ENCODE peak calls at places on chromosomes 1 and 21, in five cellular contexts. Y is Peyer's patch, L is upper lobe of left lung, T is psoas muscle, J is A549. S is an unnamed sample.

GRCh38 chr1:244159646-244160045 is 108.6 kb downstream of the ZBTB18 start:
- DNase-seq in T (no peak), J (no peak), L (no peak), Y (no peak), S (no peak)

GRCh38 chr1:4021153-4021894 is 121.3 kb upstream of the C1orf174 start:
- DNase-seq in L (no peak), T (no peak), Y (no peak), J (no peak), S (no peak)

GRCh38 chr1:211737115-211738035 is 62.0 kb upstream of the NEK2 start:
- DNase-seq in Y (no peak), J (no peak), T (no peak), L (no peak), S (no peak)

GRCh38 chr1:59601032-59601431 is 213.7 kb upstream of the HOOK1 start:
- DNase-seq in L (no peak), T (peak), J (no peak), Y (no peak), S (no peak)

GRCh38 chr1:33823830-33824229 is 40.0 kb upstream of the HMGB4 start:
- DNase-seq in Y (no peak), J (no peak), L (no peak), T (no peak), S (no peak)

GRCh38 chr1:58883037-58883887 is 99.4 kb upstream of the JUN start:
- DNase-seq in Y (peak), J (peak), L (peak), T (peak), S (peak)

GRCh38 chr21:44617071-44617501 is 5.2 kb downstream of the KRTAP10-8 start:
- DNase-seq in L (no peak), J (no peak), Y (no peak), T (no peak), S (peak)

GRCh38 chr1:64517640-64518039 is 47.7 kb downstream of the CACHD1 start:
- DNase-seq in Y (no peak), T (no peak), J (no peak), L (no peak), S (no peak)

GRCh38 chr1:39671793-39672550 is at the start of gene NT5C1A:
- DNase-seq in J (no peak), Y (no peak), T (peak), L (no peak), S (peak)

GRCh38 chr1:56663846-56664245 is 18.7 kb downstream of the PRKAA2 start:
- DNase-seq in J (no peak), L (no peak), T (no peak), Y (no peak), S (no peak)

DNA sequence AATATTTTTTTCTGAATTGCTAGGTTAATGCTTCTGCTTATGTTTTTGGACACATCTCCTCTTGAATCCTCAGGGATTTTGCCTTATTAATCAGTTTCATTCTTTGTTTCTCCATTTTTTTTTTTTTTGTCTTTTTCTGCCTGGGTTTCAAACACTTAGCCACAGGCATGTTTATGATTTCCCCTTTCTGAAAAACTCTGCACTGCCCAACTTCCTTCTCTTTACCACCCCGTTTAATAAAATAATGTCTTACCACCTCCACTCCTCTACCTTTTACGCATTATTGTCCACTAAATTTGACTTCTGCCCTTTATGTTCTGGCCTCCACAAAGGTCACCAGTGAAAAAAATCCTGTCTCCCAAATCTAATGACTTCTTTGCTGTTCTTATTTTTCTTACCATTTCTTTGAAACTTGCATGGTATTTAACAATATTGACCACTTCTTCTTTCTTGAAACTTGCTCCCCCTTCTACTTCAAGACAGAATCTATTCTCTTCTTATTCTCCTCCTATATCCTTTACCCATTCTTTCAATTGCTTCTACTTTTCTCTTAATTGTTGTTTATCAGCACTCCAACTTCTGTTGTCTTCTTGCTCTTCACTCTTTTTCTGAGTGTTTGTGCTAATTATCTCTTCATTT is 150.3 kb downstream of the TNFSF18 start:
- DNase-seq in L (no peak), Y (no peak), T (no peak), J (no peak), S (no peak)
- H3K27ac ChIP-seq in L (no peak), Y (no peak), T (no peak), J (no peak), S (no peak)

DNA sequence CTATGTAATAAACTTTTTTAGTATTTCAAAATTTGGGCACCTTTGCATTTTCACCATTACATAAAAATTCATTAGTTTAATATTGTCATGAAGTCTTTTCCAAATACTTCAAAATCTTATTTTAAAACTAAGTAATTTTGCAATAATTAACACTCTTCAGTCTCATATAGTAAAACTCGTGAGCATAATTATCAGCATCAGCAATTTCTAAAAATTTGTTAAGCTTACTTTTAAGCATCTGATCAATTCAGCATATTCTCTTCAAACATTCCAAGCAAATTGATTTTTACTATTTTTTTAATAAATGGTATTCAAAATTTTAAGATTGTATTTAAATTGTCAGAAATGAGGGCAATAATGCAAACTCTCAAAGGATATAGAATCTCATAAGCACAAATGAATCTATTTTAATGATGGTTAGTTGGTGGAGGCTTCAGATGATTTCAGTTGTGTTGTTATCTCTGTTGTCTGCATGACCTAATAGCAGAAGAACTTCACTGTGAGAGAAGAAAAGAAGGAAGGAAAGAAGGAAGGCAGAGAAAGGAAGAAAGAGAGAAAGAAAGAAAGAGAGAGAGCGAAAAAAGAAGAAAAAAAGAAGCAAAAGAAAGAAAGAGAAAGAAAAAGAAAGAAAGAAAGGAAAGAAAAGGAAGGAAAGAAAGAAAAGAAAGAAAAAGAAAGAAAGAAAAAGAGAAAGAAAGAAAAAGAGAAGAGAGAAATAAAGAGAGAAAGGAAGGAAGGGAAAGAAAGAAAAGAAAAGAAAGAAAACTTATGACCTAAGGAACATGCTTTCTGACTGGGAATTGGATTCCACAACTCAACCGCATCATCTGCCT is 860.5 kb downstream of the NCAM2 start:
- DNase-seq in T (no peak), Y (no peak), J (no peak), L (no peak), S (no peak)
- H3K4me3 ChIP-seq in T (no peak), Y (no peak), J (no peak), L (no peak), S (no peak)

DNA sequence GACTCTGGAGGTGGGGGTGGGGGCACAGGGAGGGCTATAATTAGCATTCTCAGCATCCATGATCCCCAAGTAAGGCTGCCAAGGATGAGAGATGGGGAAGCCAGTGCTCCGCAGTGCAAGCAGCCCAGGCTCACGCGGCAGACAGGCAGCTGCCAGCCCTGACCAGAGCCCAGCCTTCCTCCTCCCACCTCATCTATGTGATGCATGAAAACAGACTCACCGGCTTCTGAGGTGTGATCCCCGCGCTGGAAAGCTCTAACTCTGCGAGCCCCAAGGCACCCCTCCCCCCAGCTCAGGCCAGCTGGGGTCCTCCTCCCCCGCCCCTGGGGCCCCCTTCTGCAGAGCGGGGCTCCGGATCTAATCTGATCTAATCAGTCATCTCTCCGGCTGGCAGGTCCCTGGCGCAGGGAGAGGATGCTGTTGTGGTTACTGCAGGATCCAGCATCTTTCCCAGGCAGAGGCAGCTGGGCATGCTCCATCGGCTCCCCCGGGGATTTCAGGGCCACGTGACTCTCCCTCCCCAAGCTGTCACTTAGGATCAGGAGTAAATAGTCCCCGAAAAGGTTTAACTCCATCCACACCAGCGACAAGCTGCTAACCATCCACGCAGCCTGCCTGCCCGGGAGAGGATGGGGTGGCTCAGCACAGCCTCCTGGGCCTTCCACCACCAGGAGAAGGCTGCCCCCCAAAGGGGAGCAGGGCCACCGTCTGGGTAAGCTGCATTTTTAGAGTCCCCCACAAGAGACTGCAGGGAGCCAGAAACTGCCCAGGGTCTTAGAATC is at the start of gene PLEKHA6:
- DNase-seq in Y (no peak), J (no peak), L (no peak), T (peak), S (no peak)
- TF ChIP-seq CTCF in Y (no peak), J (peak), L (peak), T (no peak), S (peak)

GRCh38 chr1:240109920-240110685 is 18.4 kb downstream of the FMN2 start:
- DNase-seq in Y (no peak), J (peak), T (no peak), L (no peak), S (no peak)

GRCh38 chr1:240111558-240111957 is 19.9 kb downstream of the FMN2 start:
- DNase-seq in J (peak), T (no peak), L (no peak), Y (no peak), S (no peak)

GRCh38 chr1:240107058-240107684 is 15.5 kb downstream of the FMN2 start:
- DNase-seq in Y (no peak), J (no peak), L (no peak), T (no peak), S (no peak)

GRCh38 chr1:240104662-240105061 is 13.0 kb downstream of the FMN2 start:
- DNase-seq in J (no peak), Y (no peak), L (no peak), T (no peak), S (no peak)

DNA sequence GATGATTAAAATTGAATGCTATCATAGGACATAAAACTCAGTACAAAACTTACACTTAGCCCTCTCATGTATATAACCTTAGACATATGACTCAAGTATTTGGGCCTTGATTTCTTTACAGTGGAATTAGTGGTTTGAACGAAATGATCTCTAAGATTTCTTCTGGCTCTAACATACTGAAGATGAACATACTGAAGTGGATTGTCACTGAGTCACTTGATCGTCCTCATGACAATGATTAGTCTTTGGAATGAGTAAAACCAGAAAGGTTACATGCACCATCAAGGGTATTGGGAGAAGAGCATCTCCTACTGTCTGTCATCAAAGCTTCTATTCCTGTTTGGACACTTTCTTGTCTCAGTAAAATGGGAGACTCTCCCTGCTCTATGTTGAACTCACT is 17.4 kb downstream of the FMN2 start:
- DNase-seq in J (no peak), Y (no peak), L (no peak), T (no peak), S (no peak)
- H3K27ac ChIP-seq in J (peak), Y (no peak), L (no peak), T (no peak), S (no peak)

GRCh38 chr1:23551849-23552248 is 7.5 kb downstream of the ID3 start:
- DNase-seq in T (no peak), Y (no peak), J (no peak), L (no peak), S (no peak)

GRCh38 chr1:23546897-23547596 is 12.3 kb downstream of the ID3 start:
- DNase-seq in T (no peak), J (no peak), Y (no peak), L (no peak), S (no peak)

GRCh38 chr1:23544444-23545389 is 13.7 kb upstream of the E2F2 start:
- DNase-seq in L (peak), J (peak), Y (peak), T (peak), S (peak)

GRCh38 chr1:23545851-23546250 is 13.4 kb downstream of the ID3 start:
- DNase-seq in L (no peak), T (no peak), Y (no peak), J (no peak), S (no peak)

GRCh38 chr1:23548704-23549143 is 10.6 kb downstream of the ID3 start:
- DNase-seq in Y (peak), L (no peak), T (peak), J (no peak), S (peak)
- H3K4me3 ChIP-seq in Y (no peak), L (no peak), T (no peak), J (no peak), S (no peak)

GRCh38 chr1:209080170-209080781 is 503.2 kb upstream of the CAMK1G start:
- DNase-seq in J (peak), T (no peak), Y (no peak), L (no peak), S (no peak)

GRCh38 chr1:209074575-209075250 is 508.8 kb upstream of the CAMK1G start:
- DNase-seq in J (no peak), L (no peak), T (no peak), Y (no peak), S (no peak)

GRCh38 chr1:209073879-209074278 is 509.6 kb upstream of the CAMK1G start:
- DNase-seq in T (no peak), J (no peak), Y (no peak), L (no peak), S (no peak)

GRCh38 chr1:209072481-209072880 is 511.0 kb upstream of the CAMK1G start:
- DNase-seq in T (no peak), Y (no peak), J (no peak), L (no peak), S (no peak)

GRCh38 chr1:209076688-209077087 is 506.8 kb upstream of the CAMK1G start:
- DNase-seq in J (peak), T (no peak), L (no peak), Y (no peak), S (no peak)
- TF ChIP-seq CTCF in J (peak), T (no peak), L (no peak), Y (no peak), S (no peak)

GRCh38 chr1:89918127-89918793 is 76.7 kb upstream of the ZNF326 start:
- DNase-seq in Y (no peak), J (no peak), T (no peak), L (no peak), S (no peak)

GRCh38 chr1:89922911-89923310 is 72.0 kb upstream of the ZNF326 start:
- DNase-seq in L (no peak), T (no peak), Y (no peak), J (no peak), S (no peak)

GRCh38 chr1:89919174-89919573 is 75.7 kb upstream of the ZNF326 start:
- DNase-seq in Y (no peak), L (no peak), T (no peak), J (no peak), S (no peak)

GRCh38 chr1:89917353-89917752 is 77.6 kb upstream of the ZNF326 start:
- DNase-seq in T (no peak), Y (no peak), J (no peak), L (no peak), S (no peak)

DNA sequence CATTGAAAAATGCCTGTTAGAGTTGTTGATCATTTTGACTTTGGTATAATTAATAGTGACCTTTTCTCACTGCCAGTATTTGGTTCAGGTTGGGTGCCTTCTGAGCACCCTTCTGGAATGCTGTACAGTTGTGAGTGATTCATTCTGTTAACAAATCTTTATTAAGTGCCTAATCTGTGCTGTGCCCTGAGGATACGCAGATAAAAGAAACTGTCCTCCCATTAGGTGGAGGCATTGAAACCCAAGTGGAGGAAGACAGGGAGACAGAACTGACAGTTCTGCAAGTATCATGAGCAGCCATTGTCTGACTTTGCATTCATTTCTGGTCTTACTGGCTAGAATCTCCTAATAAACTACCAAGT is 76.1 kb upstream of the ZNF326 start:
- DNase-seq in T (no peak), Y (no peak), L (no peak), J (no peak), S (no peak)
- H3K27ac ChIP-seq in T (peak), Y (no peak), L (no peak), J (peak), S (no peak)

GRCh38 chr1:8815582-8816285 is 1.7 kb downstream of the RERE start:
- DNase-seq in J (no peak), L (no peak), T (no peak), Y (no peak), S (no peak)

GRCh38 chr1:8817413-8818324 is at the start of gene RERE:
- DNase-seq in L (peak), T (peak), J (peak), Y (peak), S (peak)

GRCh38 chr1:8814870-8815269 is 2.6 kb downstream of the RERE start:
- DNase-seq in L (no peak), J (no peak), Y (no peak), T (no peak), S (no peak)

GRCh38 chr1:8816831-8817412 is 518 bp downstream of the RERE start:
- DNase-seq in T (peak), L (peak), J (no peak), Y (peak), S (peak)

DNA sequence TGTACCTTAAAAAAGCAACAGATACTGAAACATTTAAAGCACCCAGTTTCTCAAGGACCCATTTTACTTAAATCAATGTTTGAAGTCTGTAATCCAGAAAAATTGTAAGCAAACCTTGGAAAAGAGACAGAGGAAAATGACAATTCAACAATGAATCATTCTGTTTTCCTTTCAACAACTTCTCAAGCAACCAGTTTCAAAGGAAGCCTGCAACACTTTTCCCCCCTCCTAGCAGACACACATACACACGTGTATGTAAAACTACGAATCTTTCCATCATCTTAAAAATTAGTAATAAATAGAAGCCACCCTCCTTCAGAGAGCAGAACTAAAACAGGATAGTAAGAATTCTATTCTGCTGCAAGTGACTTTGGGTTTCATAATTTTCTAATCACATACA is 1.1 kb downstream of the RERE start:
- DNase-seq in L (no peak), T (no peak), J (no peak), Y (no peak), S (no peak)
- H3K4me3 ChIP-seq in L (no peak), T (peak), J (peak), Y (peak), S (peak)

DNA sequence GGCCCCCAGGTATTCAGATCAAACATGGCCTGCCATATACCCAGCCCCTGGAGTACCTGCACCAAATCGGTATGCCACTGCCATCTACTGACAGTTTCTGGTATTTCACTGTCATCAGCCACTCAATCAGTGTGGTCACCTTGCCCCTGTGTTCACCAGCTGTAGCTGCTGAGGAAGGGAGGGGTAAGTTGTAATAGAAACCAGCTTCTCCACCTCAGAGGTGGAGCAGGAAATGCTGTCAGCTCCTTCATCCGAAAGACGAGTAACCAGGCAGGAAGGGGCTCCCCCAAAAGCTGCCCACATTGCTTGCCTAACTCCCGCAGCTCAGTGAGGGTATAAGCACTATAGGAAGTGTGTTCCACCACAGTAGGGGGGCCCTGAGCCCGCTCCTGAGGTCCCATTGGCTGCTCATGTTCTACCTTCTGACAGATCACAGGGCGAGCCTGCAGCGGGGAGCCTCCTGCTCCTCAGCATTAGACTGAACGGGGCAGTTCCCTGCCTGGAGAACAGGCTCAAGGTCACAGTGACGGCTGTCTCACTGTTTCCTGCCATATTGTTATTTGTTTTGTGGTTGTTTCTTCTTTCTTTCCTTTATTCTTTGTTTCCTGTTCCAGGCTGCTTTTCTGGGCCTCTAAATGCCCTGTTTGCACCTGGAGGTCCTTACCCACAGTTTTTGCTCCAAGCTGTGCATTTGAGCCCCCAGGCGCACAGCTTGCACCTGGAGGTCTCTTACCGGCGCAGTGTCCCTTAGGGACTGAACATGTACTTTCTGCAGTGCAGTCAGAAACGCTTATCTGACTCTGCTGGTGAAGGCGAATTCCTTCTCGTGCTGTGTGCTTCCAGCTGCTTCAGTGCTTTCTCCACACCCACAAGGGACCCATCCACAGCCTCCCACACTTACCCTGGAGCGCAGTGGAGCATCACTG is 1638.3 kb downstream of the MRPL39 start:
- DNase-seq in Y (peak), J (peak), L (peak), T (no peak), S (no peak)
- TF ChIP-seq CTCF in Y (peak), J (no peak), L (peak), T (no peak), S (peak)

S was measured in upper lobe of right lung.